ENCODE peak calls at places on chromosome 12, in four cellular contexts. One of them, this sample, is unnamed. For H3K36me3 and H3K79me2, the result is how much of the 10 kb centered on the place peaks cover.

GRCh38 chr12:122009741-122010140 is 11.9 kb upstream of the BCL7A start:
- DNase-seq in hepatocyte: no peak
- DNase-seq in fibroblast of lung: no peak
- DNase-seq in mesendoderm: no peak
- DNase-seq in this sample: peak

GRCh38 chr12:41919025-41919424 is 225.6 kb downstream of the GXYLT1 start:
- DNase-seq in hepatocyte: no peak
- DNase-seq in fibroblast of lung: no peak
- DNase-seq in mesendoderm: no peak
- DNase-seq in this sample: no peak

GRCh38 chr12:56385873-56386272 is 23.2 kb upstream of the APOF start:
- DNase-seq in hepatocyte: peak
- DNase-seq in fibroblast of lung: no peak
- DNase-seq in mesendoderm: no peak
- DNase-seq in this sample: peak

GRCh38 chr12:111355181-111355925 is 13.5 kb downstream of the PHETA1 start:
- DNase-seq in hepatocyte: no peak
- DNase-seq in fibroblast of lung: no peak
- DNase-seq in mesendoderm: no peak
- DNase-seq in this sample: peak

GRCh38 chr12:96140110-96140509 is 54.1 kb upstream of the ELK3 start:
- DNase-seq in hepatocyte: peak
- DNase-seq in fibroblast of lung: no peak
- DNase-seq in mesendoderm: no peak
- DNase-seq in this sample: no peak

GRCh38 chr12:132279184-132279889 is 50.1 kb downstream of the GALNT9 start:
- DNase-seq in hepatocyte: peak
- DNase-seq in fibroblast of lung: peak
- DNase-seq in mesendoderm: peak
- DNase-seq in this sample: peak

GRCh38 chr12:94771199-94771598 is 120.8 kb upstream of the TMCC3 start:
- DNase-seq in hepatocyte: no peak
- DNase-seq in fibroblast of lung: no peak
- DNase-seq in mesendoderm: no peak
- DNase-seq in this sample: no peak

GRCh38 chr12:20007331-20007730 is 361.0 kb upstream of the PDE3A start:
- DNase-seq in hepatocyte: no peak
- DNase-seq in fibroblast of lung: no peak
- DNase-seq in mesendoderm: no peak
- DNase-seq in this sample: no peak

GRCh38 chr12:109836916-109837315 is 3.7 kb upstream of the TRPV4 start:
- DNase-seq in hepatocyte: no peak
- DNase-seq in fibroblast of lung: no peak
- DNase-seq in mesendoderm: no peak
- DNase-seq in this sample: no peak

GRCh38 chr12:41348198-41348597 is 160.1 kb downstream of the PDZRN4 start:
- DNase-seq in hepatocyte: no peak
- DNase-seq in fibroblast of lung: no peak
- DNase-seq in mesendoderm: no peak
- DNase-seq in this sample: no peak

GRCh38 chr12:122130150-122130549 is 43.9 kb downstream of the IL31 start:
- DNase-seq in hepatocyte: no peak
- DNase-seq in fibroblast of lung: no peak
- DNase-seq in mesendoderm: no peak
- DNase-seq in this sample: no peak

GRCh38 chr12:108519558-108519957 is 4.5 kb downstream of the FICD start:
- DNase-seq in hepatocyte: no peak
- DNase-seq in fibroblast of lung: no peak
- DNase-seq in mesendoderm: peak
- DNase-seq in this sample: no peak

GRCh38 chr12:28742791-28743190 is 406.3 kb upstream of the FAR2 start:
- DNase-seq in hepatocyte: no peak
- DNase-seq in fibroblast of lung: no peak
- DNase-seq in mesendoderm: no peak
- DNase-seq in this sample: no peak

GRCh38 chr12:24759155-24759554 is 189.7 kb downstream of the BCAT1 start:
- DNase-seq in hepatocyte: peak
- DNase-seq in fibroblast of lung: no peak
- DNase-seq in mesendoderm: peak
- DNase-seq in this sample: no peak

GRCh38 chr12:71430756-71431155 is 8.8 kb upstream of the LGR5 start:
- DNase-seq in hepatocyte: no peak
- DNase-seq in fibroblast of lung: no peak
- DNase-seq in mesendoderm: no peak
- DNase-seq in this sample: no peak

GRCh38 chr12:99979471-99979870 is 5.3 kb downstream of the ANKS1B start:
- DNase-seq in hepatocyte: no peak
- DNase-seq in fibroblast of lung: no peak
- DNase-seq in mesendoderm: no peak
- DNase-seq in this sample: no peak

GRCh38 chr12:9065607-9065856 is 50.2 kb downstream of the A2M start:
- DNase-seq in hepatocyte: no peak
- DNase-seq in fibroblast of lung: no peak
- DNase-seq in mesendoderm: peak
- DNase-seq in this sample: no peak

GRCh38 chr12:238116-238515 is 24.2 kb upstream of the SLC6A12 start:
- DNase-seq in hepatocyte: no peak
- DNase-seq in fibroblast of lung: no peak
- DNase-seq in mesendoderm: no peak
- DNase-seq in this sample: no peak

GRCh38 chr12:109999983-110000505 is 814 bp downstream of the ANKRD13A start:
- DNase-seq in hepatocyte: peak
- DNase-seq in fibroblast of lung: peak
- DNase-seq in mesendoderm: peak
- DNase-seq in this sample: peak

DNA sequence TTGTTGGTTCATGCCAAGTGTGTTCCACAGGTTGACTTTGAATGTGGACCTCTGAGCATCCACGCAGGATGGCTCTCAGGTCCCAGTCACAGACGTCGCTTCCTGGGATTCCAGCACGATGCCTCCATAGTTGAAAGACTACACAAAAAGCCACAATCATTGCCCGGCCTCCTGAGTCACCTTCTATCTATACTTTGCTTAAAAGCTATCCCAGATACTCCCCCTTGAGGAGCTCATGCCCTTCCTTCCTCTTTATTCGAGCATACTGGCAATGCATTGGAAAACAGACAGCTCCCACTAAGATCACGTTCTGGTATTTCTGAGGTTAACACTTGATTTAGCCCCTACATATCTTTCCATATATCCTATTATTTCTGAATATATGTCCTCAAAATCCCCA is 40.1 kb downstream of the ZNF664 start:
- DNase-seq in hepatocyte: no peak
- DNase-seq in fibroblast of lung: no peak
- DNase-seq in mesendoderm: no peak
- DNase-seq in this sample: no peak
- H3K36me3 ChIP-seq in hepatocyte: under half
- H3K36me3 ChIP-seq in fibroblast of lung: under half
- H3K36me3 ChIP-seq in mesendoderm: under half
- H3K36me3 ChIP-seq in this sample: under half

GRCh38 chr12:48682927-48683326 is 889 bp upstream of the KANSL2 start:
- DNase-seq in hepatocyte: no peak
- DNase-seq in fibroblast of lung: no peak
- DNase-seq in mesendoderm: no peak
- DNase-seq in this sample: no peak

GRCh38 chr12:48683534-48683933 is 1.5 kb upstream of the KANSL2 start:
- DNase-seq in hepatocyte: no peak
- DNase-seq in fibroblast of lung: no peak
- DNase-seq in mesendoderm: no peak
- DNase-seq in this sample: no peak

GRCh38 chr12:48681416-48681737 is 661 bp downstream of the KANSL2 start:
- DNase-seq in hepatocyte: no peak
- DNase-seq in fibroblast of lung: no peak
- DNase-seq in mesendoderm: peak
- DNase-seq in this sample: peak

GRCh38 chr12:48680861-48681260 is 1.2 kb downstream of the KANSL2 start:
- DNase-seq in hepatocyte: no peak
- DNase-seq in fibroblast of lung: no peak
- DNase-seq in mesendoderm: no peak
- DNase-seq in this sample: no peak

DNA sequence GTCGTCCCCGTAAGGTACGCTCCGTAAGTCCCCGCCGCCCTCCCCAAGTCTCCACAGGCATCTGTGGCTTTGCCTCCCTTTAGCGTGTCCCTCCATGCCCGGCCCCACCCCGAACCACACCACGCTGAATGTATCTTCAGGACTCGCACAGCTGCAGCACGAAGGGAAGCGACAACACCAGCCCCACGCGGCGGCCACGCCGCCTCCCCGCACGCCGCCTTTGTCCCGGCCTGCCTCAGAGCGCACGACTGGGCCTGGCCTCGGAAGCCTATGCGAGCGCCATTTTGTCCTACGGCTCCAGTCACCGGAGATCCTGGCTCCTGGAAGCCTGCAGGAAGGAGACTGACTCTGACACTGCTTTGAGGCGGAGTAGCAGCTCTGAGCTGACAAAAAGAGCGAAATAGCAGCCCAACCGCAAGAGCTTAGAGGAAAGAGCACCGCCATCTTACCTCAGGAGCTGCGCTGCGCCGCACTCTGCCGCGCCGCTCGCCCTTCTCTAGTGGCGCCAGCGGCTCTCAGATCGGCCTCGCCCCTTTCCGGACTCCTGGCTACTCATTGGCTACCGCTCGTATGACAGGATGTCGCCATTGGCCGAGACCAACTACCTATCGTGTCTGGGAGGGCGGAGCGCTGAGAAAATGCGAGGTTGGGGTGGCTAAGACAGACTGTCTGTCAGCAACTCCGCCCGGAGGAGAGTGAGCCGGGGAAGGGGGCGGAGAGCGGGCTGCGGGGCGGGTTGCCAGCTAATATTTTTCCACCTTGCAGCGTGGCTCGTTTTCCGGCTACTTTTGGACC is at the start of gene KANSL2:
- DNase-seq in hepatocyte: peak
- DNase-seq in fibroblast of lung: peak
- DNase-seq in mesendoderm: peak
- DNase-seq in this sample: peak
- H3K79me2 ChIP-seq in hepatocyte: under half
- H3K79me2 ChIP-seq in fibroblast of lung: under half
- H3K79me2 ChIP-seq in mesendoderm: under half
- H3K79me2 ChIP-seq in this sample: half or more

GRCh38 chr12:6626654-6627283 is 9.0 kb downstream of the LPAR5 start:
- DNase-seq in hepatocyte: no peak
- DNase-seq in fibroblast of lung: no peak
- DNase-seq in mesendoderm: no peak
- DNase-seq in this sample: peak
- H3K4me3 ChIP-seq in hepatocyte: no peak
- H3K4me3 ChIP-seq in fibroblast of lung: no peak
- H3K4me3 ChIP-seq in mesendoderm: no peak
- H3K4me3 ChIP-seq in this sample: peak

GRCh38 chr12:57815177-57816000 is 3.1 kb downstream of the AVIL start:
- DNase-seq in hepatocyte: no peak
- DNase-seq in fibroblast of lung: no peak
- DNase-seq in mesendoderm: peak
- DNase-seq in this sample: peak

GRCh38 chr12:57816001-57816854 is 2.3 kb downstream of the AVIL start:
- DNase-seq in hepatocyte: no peak
- DNase-seq in fibroblast of lung: no peak
- DNase-seq in mesendoderm: no peak
- DNase-seq in this sample: no peak

GRCh38 chr12:57816855-57817151 is 1.7 kb downstream of the AVIL start:
- DNase-seq in hepatocyte: no peak
- DNase-seq in fibroblast of lung: peak
- DNase-seq in mesendoderm: no peak
- DNase-seq in this sample: no peak

GRCh38 chr12:57813111-57813970 is 5.2 kb downstream of the AVIL start:
- DNase-seq in hepatocyte: no peak
- DNase-seq in fibroblast of lung: no peak
- DNase-seq in mesendoderm: no peak
- DNase-seq in this sample: no peak

GRCh38 chr12:57813971-57814771 is 4.4 kb downstream of the AVIL start:
- DNase-seq in hepatocyte: no peak
- DNase-seq in fibroblast of lung: peak
- DNase-seq in mesendoderm: no peak
- DNase-seq in this sample: no peak
- H3K36me3 ChIP-seq in hepatocyte: under half
- H3K36me3 ChIP-seq in fibroblast of lung: under half
- H3K36me3 ChIP-seq in mesendoderm: under half
- H3K36me3 ChIP-seq in this sample: under half

GRCh38 chr12:120216742-120217595 is 16.1 kb upstream of the RPLP0 start:
- DNase-seq in hepatocyte: no peak
- DNase-seq in fibroblast of lung: no peak
- DNase-seq in mesendoderm: peak
- DNase-seq in this sample: no peak
- H3K79me2 ChIP-seq in hepatocyte: under half
- H3K79me2 ChIP-seq in fibroblast of lung: under half
- H3K79me2 ChIP-seq in mesendoderm: under half
- H3K79me2 ChIP-seq in this sample: under half

GRCh38 chr12:26821212-26821701 is 11.7 kb downstream of the ITPR2 start:
- DNase-seq in hepatocyte: no peak
- DNase-seq in fibroblast of lung: peak
- DNase-seq in mesendoderm: no peak
- DNase-seq in this sample: no peak
- H3K4me3 ChIP-seq in hepatocyte: no peak
- H3K4me3 ChIP-seq in fibroblast of lung: no peak
- H3K4me3 ChIP-seq in mesendoderm: no peak
- H3K4me3 ChIP-seq in this sample: no peak

GRCh38 chr12:49040364-49040855 is 20.2 kb downstream of the KMT2D start:
- DNase-seq in hepatocyte: no peak
- DNase-seq in fibroblast of lung: no peak
- DNase-seq in mesendoderm: no peak
- DNase-seq in this sample: no peak
- H3K36me3 ChIP-seq in hepatocyte: under half
- H3K36me3 ChIP-seq in fibroblast of lung: half or more
- H3K36me3 ChIP-seq in mesendoderm: half or more
- H3K36me3 ChIP-seq in this sample: half or more

GRCh38 chr12:104604070-104604994 is 147.6 kb downstream of the CHST11 start:
- DNase-seq in hepatocyte: peak
- DNase-seq in fibroblast of lung: peak
- DNase-seq in mesendoderm: peak
- DNase-seq in this sample: no peak

GRCh38 chr12:104605685-104606084 is 148.9 kb downstream of the CHST11 start:
- DNase-seq in hepatocyte: no peak
- DNase-seq in fibroblast of lung: peak
- DNase-seq in mesendoderm: peak
- DNase-seq in this sample: no peak

GRCh38 chr12:104603545-104603973 is 146.8 kb downstream of the CHST11 start:
- DNase-seq in hepatocyte: no peak
- DNase-seq in fibroblast of lung: peak
- DNase-seq in mesendoderm: no peak
- DNase-seq in this sample: no peak

GRCh38 chr12:104602901-104603300 is 146.2 kb downstream of the CHST11 start:
- DNase-seq in hepatocyte: no peak
- DNase-seq in fibroblast of lung: no peak
- DNase-seq in mesendoderm: no peak
- DNase-seq in this sample: no peak

GRCh38 chr12:104604995-104605675 is 148.4 kb downstream of the CHST11 start:
- DNase-seq in hepatocyte: no peak
- DNase-seq in fibroblast of lung: no peak
- DNase-seq in mesendoderm: peak
- DNase-seq in this sample: no peak
- H3K79me2 ChIP-seq in hepatocyte: under half
- H3K79me2 ChIP-seq in fibroblast of lung: under half
- H3K79me2 ChIP-seq in mesendoderm: under half
- H3K79me2 ChIP-seq in this sample: under half